ENCODE peak calls at places on chromosomes 6 and 20, in nine cellular contexts. B, M, A, O, Y, V, F, H and P are unnamed samples. For H3K36me3, the result is how much of the 10 kb centered on the place peaks cover.

GRCh38 chr20:48019940-48020339 is 234.7 kb upstream of the SULF2 start:
- DNase-seq in F (peak), O (no peak), Y (no peak), B (no peak), H (no peak), V (no peak), A (no peak), M (no peak), P (no peak)

GRCh38 chr6:19024737-19025136 is 637.6 kb downstream of the RNF144B start:
- DNase-seq in M (peak), A (no peak), H (no peak), V (no peak), Y (peak), F (no peak), B (peak), O (no peak), P (peak)

GRCh38 chr6:105991561-105992314 is 94.4 kb upstream of the PRDM1 start:
- DNase-seq in Y (no peak), F (no peak), A (peak), H (peak), V (peak), M (no peak), B (no peak), O (peak), P (peak)

GRCh38 chr6:157239148-157239547 is 84.2 kb downstream of the TMEM242 start:
- DNase-seq in B (no peak), A (no peak), M (no peak), V (no peak), H (no peak), O (no peak), F (no peak), Y (no peak), P (no peak)

GRCh38 chr6:137928286-137928685 is 61.2 kb downstream of the TNFAIP3 start:
- DNase-seq in B (no peak), A (no peak), O (no peak), M (no peak), H (no peak), V (no peak), F (peak), Y (peak), P (no peak)

GRCh38 chr6:104229057-104229456 is 630.7 kb downstream of the HACE1 start:
- DNase-seq in O (no peak), B (no peak), H (no peak), M (no peak), F (no peak), Y (no peak), A (no peak), V (no peak), P (no peak)

GRCh38 chr6:48036316-48036715 is 74.7 kb downstream of the PTCHD4 start:
- DNase-seq in B (peak), F (no peak), V (no peak), O (no peak), M (no peak), Y (no peak), H (no peak), A (no peak), P (no peak)

GRCh38 chr20:50413088-50413500 is 97.1 kb upstream of the PTPN1 start:
- DNase-seq in V (no peak), Y (no peak), H (no peak), O (no peak), A (no peak), F (no peak), M (no peak), B (no peak), P (no peak)

GRCh38 chr20:845226-845868 is 11.8 kb downstream of the FAM110A start:
- DNase-seq in B (no peak), O (no peak), M (no peak), F (no peak), V (no peak), A (no peak), Y (no peak), H (no peak), P (no peak)

GRCh38 chr6:21438986-21439352 is 154.6 kb upstream of the SOX4 start:
- DNase-seq in O (no peak), F (no peak), B (no peak), H (no peak), V (no peak), A (no peak), Y (no peak), M (no peak), P (no peak)

GRCh38 chr6:21186479-21187055 is 407.0 kb upstream of the SOX4 start:
- DNase-seq in V (no peak), M (no peak), Y (no peak), H (peak), F (no peak), B (peak), A (no peak), O (no peak), P (no peak)

GRCh38 chr6:140462495-140463311 is 1088.3 kb upstream of the CITED2 start:
- DNase-seq in B (peak), V (peak), A (no peak), F (no peak), M (peak), Y (no peak), H (peak), O (no peak), P (peak)

GRCh38 chr20:57475388-57476072 is 49.4 kb downstream of the CTCFL start:
- DNase-seq in F (no peak), V (no peak), A (no peak), Y (no peak), M (no peak), H (no peak), B (no peak), O (no peak), P (no peak)

GRCh38 chr6:137936798-137937197 is 69.7 kb downstream of the TNFAIP3 start:
- DNase-seq in B (no peak), O (no peak), V (no peak), H (no peak), M (no peak), A (no peak), F (no peak), Y (no peak), P (no peak)

GRCh38 chr6:157757430-157758403 is 65.3 kb upstream of the SNX9 start:
- DNase-seq in Y (no peak), H (no peak), B (no peak), V (no peak), M (no peak), F (no peak), O (no peak), A (no peak), P (no peak)

GRCh38 chr6:82767037-82767436 is 298.6 kb downstream of the UBE3D start:
- DNase-seq in F (no peak), Y (no peak), B (no peak), O (no peak), M (no peak), A (no peak), V (no peak), H (no peak), P (no peak)

GRCh38 chr6:156557269-156557885 is 219.8 kb upstream of the ARID1B start:
- DNase-seq in O (peak), F (no peak), H (no peak), A (no peak), B (peak), M (no peak), Y (peak), V (no peak), P (peak)

GRCh38 chr6:34339971-34340370 is 52.5 kb downstream of the NUDT3 start:
- DNase-seq in O (no peak), A (no peak), Y (no peak), F (no peak), H (no peak), M (no peak), V (no peak), B (no peak), P (no peak)

GRCh38 chr6:139514819-139515218 is 140.4 kb upstream of the CITED2 start:
- DNase-seq in B (no peak), M (no peak), H (no peak), F (no peak), V (no peak), A (no peak), Y (no peak), O (no peak), P (no peak)

GRCh38 chr20:49583669-49584417 is 15.9 kb upstream of the PTGIS start:
- DNase-seq in Y (peak), H (peak), M (no peak), B (peak), F (peak), O (peak), V (peak), A (peak), P (peak)

GRCh38 chr6:84263557-84263956 is 36.1 kb upstream of the CEP162 start:
- DNase-seq in F (no peak), M (no peak), H (no peak), B (no peak), A (no peak), Y (no peak), V (no peak), O (no peak), P (no peak)

GRCh38 chr20:19757973-19758887 is at the start of gene RIN2:
- DNase-seq in F (peak), V (peak), O (peak), B (peak), Y (peak), H (peak), A (peak), M (peak), P (peak)

GRCh38 chr6:162849269-162849668 is 121.5 kb downstream of the PACRG start:
- DNase-seq in A (no peak), M (no peak), F (no peak), O (no peak), H (no peak), B (no peak), Y (no peak), V (no peak), P (no peak)

GRCh38 chr20:48283470-48284110 is 498.3 kb upstream of the SULF2 start:
- DNase-seq in O (peak), M (no peak), A (no peak), F (no peak), V (peak), H (peak), B (peak), Y (peak), P (peak)

GRCh38 chr6:3230275-3231212 is 3.1 kb upstream of the TUBB2B start:
- DNase-seq in A (no peak), V (no peak), H (peak), O (no peak), M (no peak), F (no peak), B (peak), Y (no peak), P (no peak)

GRCh38 chr6:117264487-117265424 is 602 bp upstream of the VGLL2 start:
- DNase-seq in F (no peak), H (no peak), B (no peak), A (no peak), Y (no peak), V (no peak), O (no peak), M (no peak), P (no peak)

GRCh38 chr6:4607793-4608192 is 168.4 kb upstream of the CDYL start:
- DNase-seq in H (no peak), Y (no peak), A (no peak), B (no peak), V (no peak), F (no peak), M (no peak), O (no peak), P (no peak)

GRCh38 chr20:43843096-43843964 is 71.3 kb upstream of the TOX2 start:
- DNase-seq in O (no peak), M (no peak), V (no peak), A (no peak), F (no peak), B (peak), H (peak), Y (no peak), P (no peak)

GRCh38 chr6:13641315-13641714 is 26.2 kb downstream of the NOL7 start:
- DNase-seq in H (no peak), A (no peak), V (no peak), F (no peak), M (no peak), Y (no peak), O (no peak), B (peak), P (no peak)

GRCh38 chr6:147366290-147366689 is 142.2 kb upstream of the SAMD5 start:
- DNase-seq in O (no peak), Y (no peak), V (no peak), M (no peak), H (no peak), F (no peak), A (no peak), B (no peak), P (no peak)

GRCh38 chr6:14501240-14501639 is 383.7 kb downstream of the CD83 start:
- DNase-seq in Y (no peak), H (no peak), B (no peak), O (no peak), M (no peak), F (no peak), A (no peak), V (no peak), P (no peak)

GRCh38 chr20:50052952-50053789 is 59.8 kb downstream of the UBE2V1 start:
- DNase-seq in F (no peak), V (no peak), M (no peak), Y (no peak), O (no peak), A (peak), H (no peak), B (no peak), P (no peak)

GRCh38 chr6:157980288-157981131 is 1.2 kb upstream of the SYNJ2 start:
- DNase-seq in O (no peak), H (no peak), M (no peak), B (no peak), F (no peak), V (no peak), A (no peak), Y (peak), P (no peak)

GRCh38 chr6:154343473-154344308 is 12.9 kb downstream of the IPCEF1 start:
- DNase-seq in O (peak), F (peak), A (peak), H (peak), M (peak), Y (peak), V (peak), B (peak), P (peak)

GRCh38 chr20:15440249-15440820 is 1102.9 kb upstream of the FLRT3 start:
- DNase-seq in V (no peak), B (no peak), H (no peak), F (no peak), O (no peak), A (no peak), Y (no peak), M (no peak), P (no peak)

GRCh38 chr6:133241901-133242760 is 974 bp downstream of the EYA4 start:
- DNase-seq in B (peak), O (no peak), V (no peak), Y (no peak), H (peak), A (peak), M (no peak), F (peak), P (peak)

GRCh38 chr20:62355527-62356142 is 11.5 kb downstream of the LAMA5 start:
- DNase-seq in V (no peak), H (peak), O (no peak), A (peak), F (peak), B (no peak), Y (peak), M (no peak), P (peak)

GRCh38 chr20:58891076-58891685 is 38.7 kb downstream of the GNAS start:
- DNase-seq in F (peak), V (peak), M (no peak), O (peak), B (peak), H (no peak), A (peak), Y (peak), P (peak)

GRCh38 chr20:44208165-44208564 is 2.4 kb downstream of the OSER1 start:
- DNase-seq in O (no peak), V (no peak), A (no peak), M (no peak), B (no peak), F (no peak), Y (no peak), H (no peak), P (no peak)

GRCh38 chr6:4355241-4355640 is 219.9 kb upstream of the ECI2 start:
- DNase-seq in M (peak), A (no peak), F (no peak), Y (peak), V (no peak), B (peak), O (peak), H (peak), P (no peak)

GRCh38 chr6:41733707-41734665 is 1.4 kb downstream of the TFEB start:
- DNase-seq in M (peak), V (peak), F (peak), Y (peak), B (peak), H (peak), O (peak), A (peak), P (peak)

GRCh38 chr6:41736207-41736710 is 851 bp upstream of the TFEB start:
- DNase-seq in H (peak), M (no peak), V (no peak), B (no peak), O (peak), A (no peak), Y (no peak), F (no peak), P (no peak)

GRCh38 chr6:41736800-41737555 is 1.6 kb upstream of the TFEB start:
- DNase-seq in F (no peak), Y (no peak), M (no peak), V (no peak), O (peak), A (no peak), H (no peak), B (no peak), P (no peak)

GRCh38 chr6:41734666-41735426 is 562 bp downstream of the TFEB start:
- DNase-seq in M (peak), Y (peak), F (peak), H (peak), V (peak), B (peak), A (peak), O (peak), P (peak)

DNA sequence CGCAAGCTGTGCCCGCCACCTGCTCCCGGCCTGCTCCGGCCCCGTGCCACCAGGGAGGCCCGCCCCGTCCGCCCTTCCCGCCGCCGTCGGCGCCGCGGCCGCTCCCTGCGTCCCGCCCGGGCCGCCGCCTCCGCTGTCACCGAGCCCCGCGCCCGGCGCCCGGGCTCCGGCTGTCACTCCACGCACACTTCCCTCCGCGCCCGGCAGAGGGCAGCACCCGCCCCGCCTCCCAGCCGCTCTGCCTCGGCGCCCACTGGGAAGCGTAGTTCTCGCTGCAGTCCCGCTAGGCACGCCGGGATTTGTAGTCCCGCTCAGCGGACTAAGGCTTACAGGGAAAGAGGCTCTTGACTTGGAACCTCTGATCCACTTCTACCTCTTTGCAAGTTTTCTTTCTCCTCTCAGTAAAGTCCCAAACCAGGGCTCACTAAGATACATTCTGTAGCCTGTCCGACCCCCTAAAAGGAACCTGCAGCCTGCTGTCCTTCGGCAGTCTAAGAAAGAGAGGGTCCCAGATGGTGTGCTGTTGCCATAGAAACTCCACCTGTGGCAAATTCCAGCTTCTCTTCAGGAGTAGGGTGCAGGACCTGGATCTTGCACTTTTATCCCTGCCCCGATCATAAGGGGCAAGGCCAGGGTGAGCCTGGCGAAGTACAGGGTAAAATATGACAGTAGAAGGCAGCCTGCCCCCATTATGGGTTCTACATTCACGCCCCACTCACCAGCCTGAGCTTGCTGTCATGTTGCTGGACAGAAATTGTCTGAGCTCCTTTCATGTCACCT is at the start of gene TFEB:
- DNase-seq in V (peak), Y (peak), F (peak), A (peak), B (peak), M (peak), H (peak), O (peak), P (peak)
- TF ChIP-seq POLR2A in V (no peak), Y (peak), F (peak), A (peak), B (no peak), M (no peak), H (no peak), O (peak), P (no peak)

GRCh38 chr6:27016689-27017088 is 230.8 kb upstream of the PRSS16 start:
- DNase-seq in O (no peak), B (no peak), A (no peak), V (no peak), Y (no peak), F (no peak), H (no peak), M (no peak), P (no peak)

GRCh38 chr6:27023664-27024063 is 223.8 kb upstream of the PRSS16 start:
- DNase-seq in V (no peak), B (no peak), A (no peak), O (no peak), Y (no peak), F (no peak), M (no peak), H (no peak), P (no peak)

GRCh38 chr6:27025351-27025750 is 222.2 kb upstream of the PRSS16 start:
- DNase-seq in O (no peak), B (no peak), F (no peak), H (no peak), A (no peak), V (no peak), M (no peak), Y (no peak), P (no peak)

GRCh38 chr6:27019651-27020552 is 227.6 kb upstream of the PRSS16 start:
- DNase-seq in H (peak), Y (peak), V (peak), O (peak), F (peak), B (peak), M (peak), A (peak), P (peak)

DNA sequence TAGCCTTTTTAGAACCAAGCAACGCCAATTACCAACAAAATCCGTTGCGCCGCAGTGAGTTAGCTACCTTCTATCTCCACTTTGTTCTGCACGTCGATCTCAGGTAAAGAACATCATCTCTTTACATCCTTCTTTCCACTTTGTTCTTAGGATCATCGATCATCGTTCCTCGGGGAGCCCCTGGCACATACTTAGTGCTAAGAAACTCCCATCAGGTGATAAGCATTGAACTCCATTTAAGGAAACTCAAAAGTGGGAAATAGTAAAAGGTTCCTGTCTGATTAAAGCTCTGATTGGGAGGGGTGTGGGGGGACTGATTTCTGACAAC is 227.0 kb upstream of the PRSS16 start:
- DNase-seq in H (no peak), Y (no peak), A (no peak), O (no peak), B (no peak), M (no peak), V (no peak), F (no peak), P (no peak)
- H3K27ac ChIP-seq in H (no peak), Y (peak), A (no peak), O (peak), B (peak), M (peak), V (peak), F (no peak), P (peak)

DNA sequence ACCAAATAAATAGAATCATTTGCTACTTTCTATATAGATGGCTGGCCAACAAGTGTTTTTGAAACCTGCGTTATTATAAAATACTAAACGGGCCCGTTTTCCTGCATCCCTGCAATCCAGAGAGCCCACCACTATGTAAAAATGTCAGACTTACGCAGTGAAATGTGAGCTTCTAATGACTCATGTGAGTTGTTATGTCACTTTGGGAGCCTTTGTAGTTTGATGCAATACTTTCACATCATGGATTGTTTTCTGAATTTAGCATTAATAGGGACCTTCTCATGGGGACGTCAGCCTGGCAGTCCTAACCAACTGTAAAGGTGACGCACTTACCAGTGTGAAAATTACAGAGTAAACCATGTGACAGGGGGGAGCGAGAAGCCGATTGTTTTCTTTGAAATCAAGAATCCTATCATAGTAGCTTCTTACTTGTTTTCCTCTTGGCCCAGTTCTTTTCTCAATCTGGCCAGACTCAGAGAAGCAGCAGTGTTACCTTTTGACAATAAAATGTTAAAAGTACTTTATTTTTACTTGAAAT is 75.3 kb downstream of the SSR1 start:
- DNase-seq in B (peak), O (no peak), Y (no peak), M (no peak), V (no peak), A (no peak), F (no peak), H (no peak), P (peak)
- H3K36me3 ChIP-seq in B (under half), O (under half), Y (under half), M (under half), V (under half), A (under half), F (half or more), H (under half), P (under half)

GRCh38 chr6:36964349-36964748 is 9.8 kb downstream of the PI16 start:
- DNase-seq in F (no peak), V (no peak), A (no peak), O (no peak), H (no peak), Y (no peak), M (no peak), B (no peak), P (no peak)
- TF ChIP-seq POLR2A in F (no peak), V (no peak), A (no peak), O (no peak), H (no peak), Y (no peak), M (no peak), B (no peak), P (no peak)